ENCODE peak calls at places on chromosomes 13 and 19, in five cellular contexts. One of them, this sample, is unnamed.

GRCh38 chr13:39602277-39602613 is 748 bp downstream of the LHFPL6 start:
- DNase-seq in mucosa of gallbladder: no peak
- DNase-seq in CD8-positive, alpha-beta memory T cell: no peak
- DNase-seq in hypothalamus: no peak
- DNase-seq in RCC 7860: peak; percentile 5
- DNase-seq in this sample: no peak

GRCh38 chr19:28021316-28022185 is 1191.4 kb downstream of the UQCRFS1 start:
- DNase-seq in mucosa of gallbladder: no peak
- DNase-seq in CD8-positive, alpha-beta memory T cell: no peak
- DNase-seq in hypothalamus: no peak
- DNase-seq in RCC 7860: no peak
- DNase-seq in this sample: no peak

GRCh38 chr13:51635137-51635878 is 51.0 kb downstream of the WDFY2 start:
- DNase-seq in mucosa of gallbladder: no peak
- DNase-seq in CD8-positive, alpha-beta memory T cell: no peak
- DNase-seq in hypothalamus: no peak
- DNase-seq in RCC 7860: no peak
- DNase-seq in this sample: no peak

GRCh38 chr19:4077011-4077382 is 10.3 kb upstream of the ZBTB7A start:
- DNase-seq in mucosa of gallbladder: no peak
- DNase-seq in CD8-positive, alpha-beta memory T cell: no peak
- DNase-seq in hypothalamus: no peak
- DNase-seq in RCC 7860: no peak
- DNase-seq in this sample: no peak

GRCh38 chr19:17107546-17108452 is 32.2 kb downstream of the MYO9B start:
- DNase-seq in mucosa of gallbladder: peak; percentile 65
- DNase-seq in CD8-positive, alpha-beta memory T cell: no peak
- DNase-seq in hypothalamus: no peak
- DNase-seq in RCC 7860: peak; percentile 88
- DNase-seq in this sample: no peak

GRCh38 chr13:87259479-87260083 is 411.6 kb upstream of the SLITRK5 start:
- DNase-seq in mucosa of gallbladder: no peak
- DNase-seq in CD8-positive, alpha-beta memory T cell: no peak
- DNase-seq in hypothalamus: no peak
- DNase-seq in RCC 7860: no peak
- DNase-seq in this sample: no peak

GRCh38 chr13:40613192-40613818 is 53.1 kb downstream of the FOXO1 start:
- DNase-seq in mucosa of gallbladder: peak; percentile 25
- DNase-seq in CD8-positive, alpha-beta memory T cell: peak; percentile 74
- DNase-seq in hypothalamus: no peak
- DNase-seq in RCC 7860: no peak
- DNase-seq in this sample: peak; percentile 66

GRCh38 chr19:13398780-13399726 is 107.2 kb downstream of the CACNA1A start:
- DNase-seq in mucosa of gallbladder: no peak
- DNase-seq in CD8-positive, alpha-beta memory T cell: no peak
- DNase-seq in hypothalamus: no peak
- DNase-seq in RCC 7860: peak; percentile 92
- DNase-seq in this sample: no peak

GRCh38 chr13:20713751-20714150 is 10.3 kb downstream of the IL17D start:
- DNase-seq in mucosa of gallbladder: no peak
- DNase-seq in CD8-positive, alpha-beta memory T cell: no peak
- DNase-seq in hypothalamus: no peak
- DNase-seq in RCC 7860: peak; percentile 58
- DNase-seq in this sample: no peak

GRCh38 chr19:56476671-56477428 is at the start of gene ZNF667:
- DNase-seq in mucosa of gallbladder: no peak
- DNase-seq in CD8-positive, alpha-beta memory T cell: no peak
- DNase-seq in hypothalamus: no peak
- DNase-seq in RCC 7860: peak; percentile 82
- DNase-seq in this sample: no peak

GRCh38 chr13:95708390-95708774 is 31.4 kb downstream of the DNAJC3 start:
- DNase-seq in mucosa of gallbladder: no peak
- DNase-seq in CD8-positive, alpha-beta memory T cell: no peak
- DNase-seq in hypothalamus: no peak
- DNase-seq in RCC 7860: no peak
- DNase-seq in this sample: no peak

GRCh38 chr19:33205531-33206260 is 11.6 kb downstream of the LRP3 start:
- DNase-seq in mucosa of gallbladder: no peak
- DNase-seq in CD8-positive, alpha-beta memory T cell: no peak
- DNase-seq in hypothalamus: no peak
- DNase-seq in RCC 7860: no peak
- DNase-seq in this sample: no peak

GRCh38 chr19:28020631-28021315 is 1192.2 kb downstream of the UQCRFS1 start:
- DNase-seq in mucosa of gallbladder: peak; percentile 18
- DNase-seq in CD8-positive, alpha-beta memory T cell: no peak
- DNase-seq in hypothalamus: no peak
- DNase-seq in RCC 7860: no peak
- DNase-seq in this sample: no peak

GRCh38 chr19:50909240-50910070 is 1.7 kb downstream of the KLK4 start:
- DNase-seq in mucosa of gallbladder: peak; percentile 38
- DNase-seq in CD8-positive, alpha-beta memory T cell: no peak
- DNase-seq in hypothalamus: no peak
- DNase-seq in RCC 7860: no peak
- DNase-seq in this sample: no peak

GRCh38 chr13:79810671-79811070 is 329.7 kb downstream of the NDFIP2 start:
- DNase-seq in mucosa of gallbladder: no peak
- DNase-seq in CD8-positive, alpha-beta memory T cell: no peak
- DNase-seq in hypothalamus: no peak
- DNase-seq in RCC 7860: peak; percentile 80
- DNase-seq in this sample: no peak

GRCh38 chr13:42174344-42175162 is 97.4 kb upstream of the AKAP11 start:
- DNase-seq in mucosa of gallbladder: peak; percentile 14
- DNase-seq in CD8-positive, alpha-beta memory T cell: no peak
- DNase-seq in hypothalamus: no peak
- DNase-seq in RCC 7860: no peak
- DNase-seq in this sample: no peak

GRCh38 chr19:47102561-47103135 is 10.9 kb downstream of the ZC3H4 start:
- DNase-seq in mucosa of gallbladder: no peak
- DNase-seq in CD8-positive, alpha-beta memory T cell: no peak
- DNase-seq in hypothalamus: no peak
- DNase-seq in RCC 7860: no peak
- DNase-seq in this sample: no peak

GRCh38 chr19:34757441-34757840 is 15.6 kb downstream of the ZNF599 start:
- DNase-seq in mucosa of gallbladder: no peak
- DNase-seq in CD8-positive, alpha-beta memory T cell: no peak
- DNase-seq in hypothalamus: no peak
- DNase-seq in RCC 7860: no peak
- DNase-seq in this sample: no peak

GRCh38 chr19:47758433-47758784 is 13.1 kb downstream of the NOP53 start:
- DNase-seq in mucosa of gallbladder: no peak
- DNase-seq in CD8-positive, alpha-beta memory T cell: no peak
- DNase-seq in hypothalamus: no peak
- DNase-seq in RCC 7860: no peak
- DNase-seq in this sample: no peak

GRCh38 chr13:32142956-32143375 is 111.4 kb downstream of the FRY start:
- DNase-seq in mucosa of gallbladder: no peak
- DNase-seq in CD8-positive, alpha-beta memory T cell: no peak
- DNase-seq in hypothalamus: no peak
- DNase-seq in RCC 7860: no peak
- DNase-seq in this sample: no peak

GRCh38 chr13:99828114-99828513 is 143.5 kb downstream of the ZIC5 start:
- DNase-seq in mucosa of gallbladder: no peak
- DNase-seq in CD8-positive, alpha-beta memory T cell: no peak
- DNase-seq in hypothalamus: no peak
- DNase-seq in RCC 7860: no peak
- DNase-seq in this sample: no peak

GRCh38 chr19:13209797-13210775 is 59.9 kb downstream of the IER2 start:
- DNase-seq in mucosa of gallbladder: no peak
- DNase-seq in CD8-positive, alpha-beta memory T cell: no peak
- DNase-seq in hypothalamus: no peak
- DNase-seq in RCC 7860: no peak
- DNase-seq in this sample: no peak

GRCh38 chr19:47110521-47111080 is 3.0 kb downstream of the ZC3H4 start:
- DNase-seq in mucosa of gallbladder: no peak
- DNase-seq in CD8-positive, alpha-beta memory T cell: peak; percentile 67
- DNase-seq in hypothalamus: no peak
- DNase-seq in RCC 7860: no peak
- DNase-seq in this sample: no peak

GRCh38 chr13:75495938-75496337 is 14.0 kb upstream of the TBC1D4 start:
- DNase-seq in mucosa of gallbladder: no peak
- DNase-seq in CD8-positive, alpha-beta memory T cell: no peak
- DNase-seq in hypothalamus: no peak
- DNase-seq in RCC 7860: no peak
- DNase-seq in this sample: no peak

GRCh38 chr13:27644302-27644701 is 22.6 kb downstream of the POLR1D start:
- DNase-seq in mucosa of gallbladder: peak; percentile 54
- DNase-seq in CD8-positive, alpha-beta memory T cell: no peak
- DNase-seq in hypothalamus: no peak
- DNase-seq in RCC 7860: no peak
- DNase-seq in this sample: no peak

GRCh38 chr19:48292798-48293197 is 22.9 kb downstream of the ZNF114 start:
- DNase-seq in mucosa of gallbladder: no peak
- DNase-seq in CD8-positive, alpha-beta memory T cell: no peak
- DNase-seq in hypothalamus: no peak
- DNase-seq in RCC 7860: peak; percentile 64
- DNase-seq in this sample: no peak

GRCh38 chr19:46975918-46976782 is 43.5 kb upstream of the NPAS1 start:
- DNase-seq in mucosa of gallbladder: peak; percentile 95
- DNase-seq in CD8-positive, alpha-beta memory T cell: no peak
- DNase-seq in hypothalamus: peak; percentile 40
- DNase-seq in RCC 7860: peak; percentile 96
- DNase-seq in this sample: no peak

GRCh38 chr19:51739466-51740213 is 12.0 kb downstream of the FPR1 start:
- DNase-seq in mucosa of gallbladder: no peak
- DNase-seq in CD8-positive, alpha-beta memory T cell: no peak
- DNase-seq in hypothalamus: no peak
- DNase-seq in RCC 7860: peak; percentile 81
- DNase-seq in this sample: no peak

GRCh38 chr19:10686193-10686592 is 15.0 kb upstream of the QTRT1 start:
- DNase-seq in mucosa of gallbladder: no peak
- DNase-seq in CD8-positive, alpha-beta memory T cell: no peak
- DNase-seq in hypothalamus: no peak
- DNase-seq in RCC 7860: no peak
- DNase-seq in this sample: no peak

GRCh38 chr13:58946274-58946673 is 1217.5 kb downstream of the DIAPH3 start:
- DNase-seq in mucosa of gallbladder: no peak
- DNase-seq in CD8-positive, alpha-beta memory T cell: no peak
- DNase-seq in hypothalamus: no peak
- DNase-seq in RCC 7860: no peak
- DNase-seq in this sample: no peak

GRCh38 chr13:95325485-95325884 is 24.2 kb upstream of the ABCC4 start:
- DNase-seq in mucosa of gallbladder: no peak
- DNase-seq in CD8-positive, alpha-beta memory T cell: no peak
- DNase-seq in hypothalamus: no peak
- DNase-seq in RCC 7860: no peak
- DNase-seq in this sample: no peak

GRCh38 chr13:109211616-109212015 is 574.8 kb downstream of the IRS2 start:
- DNase-seq in mucosa of gallbladder: no peak
- DNase-seq in CD8-positive, alpha-beta memory T cell: no peak
- DNase-seq in hypothalamus: no peak
- DNase-seq in RCC 7860: no peak
- DNase-seq in this sample: no peak